ENCODE peak calls at places on chromosomes 12 and 14, in eight cellular contexts. G is A549, N is Peyer's patch, S is prostate gland, X is testis, Z is transverse colon, K is tibial nerve, T is uterus. P is an unnamed sample. For H3K9me3, the result is how much of the 10 kb centered on the place peaks cover.

GRCh38 chr12:76595056-76595455 is 35.5 kb upstream of the OSBPL8 start:
- DNase-seq in S (no peak), G (no peak), T (no peak), X (no peak), K (no peak), N (no peak), Z (no peak), P (no peak)

GRCh38 chr12:19431407-19432308 is 7.6 kb upstream of the AEBP2 start:
- DNase-seq in N (no peak), T (no peak), G (no peak), Z (no peak), X (no peak), S (peak), K (no peak), P (no peak)

GRCh38 chr14:80017796-80018195 is 193.5 kb downstream of the DIO2 start:
- DNase-seq in G (no peak), Z (no peak), K (no peak), X (no peak), T (no peak), N (no peak), S (peak), P (no peak)

GRCh38 chr14:75259946-75260545 is 18.6 kb upstream of the FOS start:
- DNase-seq in S (no peak), N (no peak), X (no peak), K (no peak), T (no peak), G (no peak), Z (no peak), P (no peak)

GRCh38 chr14:89771251-89771650 is 183.3 kb downstream of the EFCAB11 start:
- DNase-seq in N (no peak), X (no peak), K (no peak), S (no peak), Z (no peak), G (no peak), T (no peak), P (no peak)

GRCh38 chr12:124664395-124665111 is 97.1 kb upstream of the NCOR2 start:
- DNase-seq in N (no peak), X (no peak), S (no peak), K (no peak), T (no peak), G (no peak), Z (no peak), P (peak)

GRCh38 chr12:56190695-56191155 is 1.4 kb upstream of the SMARCC2 start:
- DNase-seq in X (no peak), S (no peak), G (peak), Z (no peak), T (no peak), N (no peak), K (no peak), P (no peak)

GRCh38 chr14:69012251-69012953 is 33.3 kb upstream of the ACTN1 start:
- DNase-seq in Z (no peak), X (no peak), S (no peak), G (no peak), N (no peak), K (no peak), T (no peak), P (no peak)

GRCh38 chr12:2877047-2877958 is at the start of the genes FOXM1 and RHNO1:
- DNase-seq in Z (peak), X (peak), G (peak), T (peak), K (peak), N (peak), S (peak), P (peak)
- TF ChIP-seq POLR2A in Z (peak), X (no peak), G (peak), T (peak), K (peak), N (peak), S (peak), P (no peak)

GRCh38 chr14:106166650-106167204 is 640.3 kb downstream of the TMEM121 start:
- DNase-seq in K (no peak), X (no peak), T (no peak), G (no peak), Z (no peak), N (no peak), S (no peak), P (no peak)
- H3K9me3 ChIP-seq in K (under half), X (under half), T (under half), G (under half), Z (under half), N (under half), S (under half), P (under half)

GRCh38 chr12:131608740-131609665 is 101.9 kb upstream of the SFSWAP start:
- DNase-seq in S (peak), G (peak), T (peak), Z (peak), K (peak), N (peak), X (peak), P (peak)

GRCh38 chr12:131606218-131606899 is 104.5 kb upstream of the SFSWAP start:
- DNase-seq in G (no peak), T (no peak), N (no peak), S (no peak), K (no peak), X (no peak), Z (no peak), P (no peak)

GRCh38 chr12:131610181-131610580 is 100.7 kb upstream of the SFSWAP start:
- DNase-seq in G (no peak), Z (no peak), N (no peak), T (no peak), X (no peak), S (no peak), K (no peak), P (no peak)

GRCh38 chr12:131609762-131610161 is 101.1 kb upstream of the SFSWAP start:
- DNase-seq in T (no peak), G (no peak), Z (no peak), S (no peak), K (no peak), X (no peak), N (no peak), P (no peak)

DNA sequence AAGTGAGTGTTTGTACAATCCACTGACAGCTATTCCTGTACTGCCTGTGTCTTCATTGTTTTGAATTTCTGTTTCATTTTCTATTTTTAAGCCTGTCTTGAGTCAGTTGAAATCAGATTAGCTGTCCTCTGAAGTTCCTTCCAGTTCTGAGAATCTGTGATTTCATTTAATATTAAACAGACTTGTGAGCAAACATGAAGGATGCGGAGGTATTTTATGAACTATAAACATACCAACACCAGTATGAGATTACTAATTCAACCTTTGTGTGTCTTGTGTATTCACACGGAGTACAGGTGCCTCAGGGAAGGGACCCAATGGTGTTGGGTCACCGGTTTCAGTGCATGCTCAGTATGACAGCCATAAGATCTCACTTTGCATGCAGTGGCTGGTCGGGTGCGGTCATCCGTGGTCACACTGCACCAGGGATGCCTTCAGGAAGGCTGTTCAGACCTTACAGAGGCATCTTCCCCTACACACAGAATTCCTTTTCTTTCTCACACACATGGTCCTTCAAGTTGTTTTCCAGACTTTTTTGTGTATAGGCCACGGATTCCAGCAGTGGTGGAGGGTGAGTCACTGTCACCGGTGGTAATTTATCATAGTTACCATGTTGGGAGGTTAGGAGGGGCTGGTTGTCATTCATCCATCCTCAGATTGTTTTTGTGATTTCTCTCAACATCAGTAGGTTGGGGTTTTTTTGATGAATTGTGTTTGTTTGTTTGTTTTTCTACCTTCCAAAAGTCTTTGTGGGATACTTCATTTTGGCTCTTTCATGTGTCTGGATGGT is 103.0 kb upstream of the SFSWAP start:
- DNase-seq in T (no peak), X (no peak), S (no peak), G (no peak), Z (peak), N (no peak), K (no peak), P (no peak)
- TF ChIP-seq POLR2A in T (no peak), X (no peak), S (no peak), G (no peak), Z (no peak), N (no peak), K (no peak), P (no peak)

DNA sequence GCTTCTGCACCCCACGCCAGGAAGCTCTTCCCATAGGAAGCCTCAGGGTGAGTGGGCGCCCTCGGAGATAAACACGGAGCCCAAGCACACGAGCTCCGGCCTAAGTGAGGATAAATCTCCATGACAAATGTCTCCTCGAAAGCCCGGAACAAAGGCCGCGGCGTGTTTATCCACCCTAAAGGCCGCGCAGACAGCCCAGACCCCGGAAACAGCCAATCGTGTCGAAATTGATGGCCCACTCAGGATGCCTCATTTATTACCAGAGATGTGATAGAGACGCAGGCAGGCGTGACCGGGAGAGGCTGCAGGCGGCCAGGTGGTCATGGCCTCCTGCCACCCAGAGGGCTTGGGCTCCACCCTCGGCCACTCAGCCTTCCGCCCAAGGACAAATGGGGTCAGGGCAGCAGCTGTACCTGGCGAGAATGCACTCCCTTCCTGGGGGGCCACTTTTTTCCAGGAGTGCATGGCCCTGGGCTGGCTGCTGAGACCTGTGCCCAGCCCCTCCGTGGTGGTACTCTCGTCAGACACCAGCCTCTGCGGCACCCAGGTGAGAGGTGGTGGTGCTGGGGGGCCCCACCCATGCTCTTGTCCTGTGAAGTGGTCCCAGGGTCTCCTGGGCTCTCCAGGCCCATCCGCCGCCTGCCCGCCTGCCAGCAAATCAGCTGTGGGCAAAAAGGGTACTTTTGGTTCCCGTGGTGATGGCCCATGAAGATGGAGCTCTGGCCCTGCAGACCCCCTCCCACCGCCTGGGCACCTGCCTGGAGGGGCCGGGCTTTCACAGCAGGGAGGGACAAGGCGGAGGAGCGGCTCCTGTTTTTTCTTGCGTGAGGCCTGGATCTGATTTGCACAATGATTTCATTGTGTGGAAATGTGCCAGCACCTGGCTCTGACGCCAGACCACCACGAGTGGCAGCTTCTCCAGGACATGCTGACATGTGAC is 211.5 kb upstream of the C14orf180 start:
- DNase-seq in K (no peak), G (no peak), T (no peak), Z (no peak), X (no peak), N (no peak), S (no peak), P (no peak)
- H3K9me3 ChIP-seq in K (under half), G (under half), T (under half), Z (under half), X (under half), N (under half), S (under half), P (under half)

GRCh38 chr12:28190321-28191017 is at the start of gene CCDC91:
- DNase-seq in N (peak), S (peak), X (peak), G (peak), K (peak), Z (peak), T (peak), P (peak)
- TF ChIP-seq POLR2A in N (peak), S (peak), X (peak), G (peak), K (peak), Z (peak), T (peak), P (no peak)

GRCh38 chr14:105818712-105819005 is 292.3 kb downstream of the TMEM121 start:
- DNase-seq in Z (no peak), G (no peak), S (no peak), X (no peak), T (no peak), N (no peak), K (no peak), P (no peak)
- H3K9me3 ChIP-seq in Z (under half), G (under half), S (under half), X (under half), T (under half), N (under half), K (under half), P (under half)

P was measured in sigmoid colon.